ENCODE peak calls at places on chromosome 1, in nine cellular contexts. O is astrocyte of the spinal cord, T is dermis blood vessel endothelial cell, L is SJSA1, J is cerebellar cortex, C is T-helper 2 cell, E is Kasumi-1, H is cardiac muscle cell, R is NCI-H1092. S is an unnamed sample.

GRCh38 chr1:177305040-177306018 is 134.6 kb downstream of the BRINP2 start:
- DNase-seq in O (no peak), T (no peak), L (no peak), J (no peak), C (no peak), E (no peak), H (no peak), R (no peak), S (no peak)

GRCh38 chr1:68175621-68176398 is 56.5 kb downstream of the WLS start:
- DNase-seq in O (peak), T (peak), L (no peak), J (no peak), C (no peak), E (no peak), H (peak), R (peak), S (peak)

GRCh38 chr1:26288311-26288941 is 8.5 kb downstream of the SH3BGRL3 start:
- DNase-seq in O (no peak), T (no peak), L (no peak), J (no peak), C (peak), E (peak), H (no peak), R (no peak), S (no peak)

GRCh38 chr1:170010443-170010842 is 64.1 kb downstream of the KIFAP3 start:
- DNase-seq in O (peak), T (peak), L (no peak), J (no peak), C (peak), E (peak), H (peak), R (peak), S (peak)

GRCh38 chr1:245575710-245576109 is 420.9 kb downstream of the KIF26B start:
- DNase-seq in O (no peak), T (no peak), L (no peak), J (no peak), C (no peak), E (no peak), H (no peak), R (no peak), S (peak)

GRCh38 chr1:202046748-202047708 is 36.6 kb downstream of the ELF3 start:
- DNase-seq in O (no peak), T (no peak), L (no peak), J (no peak), C (no peak), E (no peak), H (no peak), R (no peak), S (no peak)

GRCh38 chr1:170498896-170499295 is 33.1 kb upstream of the GORAB start:
- DNase-seq in O (no peak), T (no peak), L (no peak), J (no peak), C (no peak), E (no peak), H (no peak), R (no peak), S (no peak)

GRCh38 chr1:36656271-36656670 is 173.6 kb upstream of the CSF3R start:
- DNase-seq in O (no peak), T (no peak), L (no peak), J (no peak), C (no peak), E (no peak), H (no peak), R (no peak), S (no peak)

GRCh38 chr1:201563941-201564340 is 25.0 kb downstream of the NAV1 start:
- DNase-seq in O (no peak), T (no peak), L (no peak), J (no peak), C (no peak), E (no peak), H (no peak), R (no peak), S (no peak)

GRCh38 chr1:99559166-99559565 is 86.7 kb upstream of the PALMD start:
- DNase-seq in O (no peak), T (no peak), L (no peak), J (no peak), C (no peak), E (no peak), H (no peak), R (no peak), S (no peak)

GRCh38 chr1:230314142-230314470 is 112.0 kb downstream of the PGBD5 start:
- DNase-seq in O (no peak), T (no peak), L (no peak), J (no peak), C (no peak), E (no peak), H (no peak), R (no peak), S (no peak)

GRCh38 chr1:93613895-93614294 is 67.7 kb downstream of the BCAR3 start:
- DNase-seq in O (no peak), T (no peak), L (no peak), J (peak), C (no peak), E (no peak), H (peak), R (peak), S (peak)

GRCh38 chr1:234977891-234978396 is 150.7 kb downstream of the TOMM20 start:
- DNase-seq in O (no peak), T (peak), L (no peak), J (no peak), C (peak), E (no peak), H (no peak), R (no peak), S (no peak)

GRCh38 chr1:65165269-65166002 is 17.4 kb downstream of the AK4 start:
- DNase-seq in O (no peak), T (no peak), L (no peak), J (no peak), C (no peak), E (peak), H (no peak), R (no peak), S (no peak)

GRCh38 chr1:170836146-170836545 is 99.2 kb upstream of the MROH9 start:
- DNase-seq in O (peak), T (no peak), L (no peak), J (no peak), C (no peak), E (no peak), H (no peak), R (no peak), S (peak)

GRCh38 chr1:235161685-235162327 is 756 bp upstream of the RBM34 start:
- DNase-seq in O (no peak), T (no peak), L (no peak), J (no peak), C (no peak), E (no peak), H (no peak), R (no peak), S (no peak)

GRCh38 chr1:62233926-62234450 is 39.3 kb downstream of the L1TD1 start:
- DNase-seq in O (no peak), T (no peak), L (no peak), J (no peak), C (no peak), E (no peak), H (no peak), R (no peak), S (no peak)

GRCh38 chr1:221098462-221099406 is 219.5 kb downstream of the HLX start:
- DNase-seq in O (no peak), T (peak), L (no peak), J (no peak), C (no peak), E (peak), H (no peak), R (no peak), S (peak)

GRCh38 chr1:12565966-12566352 is 52.1 kb downstream of the DHRS3 start:
- DNase-seq in O (no peak), T (peak), L (no peak), J (no peak), C (no peak), E (no peak), H (peak), R (no peak), S (no peak)

GRCh38 chr1:19209439-19209989 is 552 bp downstream of the UBR4 start:
- DNase-seq in O (peak), T (peak), L (peak), J (peak), C (peak), E (no peak), H (peak), R (no peak), S (peak)

GRCh38 chr1:167110586-167110985 is 16.7 kb downstream of the STYXL2 start:
- DNase-seq in O (no peak), T (no peak), L (no peak), J (no peak), C (peak), E (peak), H (no peak), R (no peak), S (no peak)